ENCODE peak calls at places on chromosome 18, in seven cellular contexts. One of them, this sample, is unnamed.

GRCh38 chr18:53789376-53790247 is 434.9 kb downstream of the MBD2 start:
- DNase-seq in cardiac muscle cell: no peak
- DNase-seq in mammary epithelial cell: no peak
- DNase-seq in fibroblast of mammary gland: no peak
- DNase-seq in neural crest cell: no peak
- DNase-seq in BE2C: no peak
- DNase-seq in fibroblast of villous mesenchyme: no peak
- DNase-seq in this sample: no peak

GRCh38 chr18:25349131-25349925 is 2.6 kb downstream of the ZNF521 start:
- DNase-seq in BE2C: no peak
- DNase-seq in fibroblast of villous mesenchyme: peak
- DNase-seq in neural crest cell: peak
- DNase-seq in fibroblast of mammary gland: peak
- DNase-seq in cardiac muscle cell: peak
- DNase-seq in mammary epithelial cell: no peak
- DNase-seq in this sample: peak

GRCh38 chr18:37499008-37499407 is 66.6 kb downstream of the CELF4 start:
- DNase-seq in mammary epithelial cell: no peak
- DNase-seq in neural crest cell: no peak
- DNase-seq in BE2C: no peak
- DNase-seq in fibroblast of mammary gland: no peak
- DNase-seq in fibroblast of villous mesenchyme: no peak
- DNase-seq in cardiac muscle cell: no peak
- DNase-seq in this sample: no peak

GRCh38 chr18:60676807-60677206 is 304.2 kb upstream of the MC4R start:
- DNase-seq in fibroblast of mammary gland: no peak
- DNase-seq in cardiac muscle cell: no peak
- DNase-seq in neural crest cell: no peak
- DNase-seq in fibroblast of villous mesenchyme: no peak
- DNase-seq in mammary epithelial cell: no peak
- DNase-seq in BE2C: no peak
- DNase-seq in this sample: no peak

GRCh38 chr18:34977787-34978532 is 63.3 kb upstream of the MAPRE2 start:
- DNase-seq in mammary epithelial cell: peak
- DNase-seq in fibroblast of mammary gland: no peak
- DNase-seq in cardiac muscle cell: no peak
- DNase-seq in fibroblast of villous mesenchyme: peak
- DNase-seq in BE2C: peak
- DNase-seq in neural crest cell: peak
- DNase-seq in this sample: no peak

GRCh38 chr18:76374330-76375281 is 120.4 kb downstream of the ZNF516 start:
- DNase-seq in cardiac muscle cell: no peak
- DNase-seq in mammary epithelial cell: no peak
- DNase-seq in fibroblast of villous mesenchyme: no peak
- DNase-seq in neural crest cell: no peak
- DNase-seq in fibroblast of mammary gland: no peak
- DNase-seq in BE2C: no peak
- DNase-seq in this sample: no peak

GRCh38 chr18:35571138-35571537 is 10.4 kb upstream of the GALNT1 start:
- DNase-seq in fibroblast of villous mesenchyme: no peak
- DNase-seq in mammary epithelial cell: peak
- DNase-seq in fibroblast of mammary gland: peak
- DNase-seq in cardiac muscle cell: no peak
- DNase-seq in neural crest cell: no peak
- DNase-seq in BE2C: no peak
- DNase-seq in this sample: no peak

GRCh38 chr18:75141166-75141565 is 67.8 kb downstream of the PTGR3 start:
- DNase-seq in mammary epithelial cell: no peak
- DNase-seq in fibroblast of villous mesenchyme: no peak
- DNase-seq in fibroblast of mammary gland: no peak
- DNase-seq in BE2C: no peak
- DNase-seq in neural crest cell: no peak
- DNase-seq in cardiac muscle cell: no peak
- DNase-seq in this sample: no peak

GRCh38 chr18:55014095-55014494 is 54.8 kb upstream of the CCDC68 start:
- DNase-seq in mammary epithelial cell: no peak
- DNase-seq in neural crest cell: no peak
- DNase-seq in fibroblast of villous mesenchyme: no peak
- DNase-seq in cardiac muscle cell: no peak
- DNase-seq in fibroblast of mammary gland: no peak
- DNase-seq in BE2C: no peak
- DNase-seq in this sample: no peak

GRCh38 chr18:36419913-36420531 is 122.5 kb downstream of the FHOD3 start:
- DNase-seq in BE2C: no peak
- DNase-seq in neural crest cell: no peak
- DNase-seq in fibroblast of villous mesenchyme: no peak
- DNase-seq in fibroblast of mammary gland: peak
- DNase-seq in mammary epithelial cell: peak
- DNase-seq in cardiac muscle cell: no peak
- DNase-seq in this sample: no peak

GRCh38 chr18:29123706-29124530 is 947.0 kb upstream of the CDH2 start:
- DNase-seq in fibroblast of villous mesenchyme: peak
- DNase-seq in cardiac muscle cell: peak
- DNase-seq in BE2C: no peak
- DNase-seq in mammary epithelial cell: peak
- DNase-seq in fibroblast of mammary gland: peak
- DNase-seq in neural crest cell: no peak
- DNase-seq in this sample: no peak

GRCh38 chr18:12044591-12044990 is 49.1 kb upstream of the ANKRD62 start:
- DNase-seq in fibroblast of villous mesenchyme: no peak
- DNase-seq in mammary epithelial cell: no peak
- DNase-seq in cardiac muscle cell: peak
- DNase-seq in BE2C: no peak
- DNase-seq in fibroblast of mammary gland: peak
- DNase-seq in neural crest cell: no peak
- DNase-seq in this sample: no peak

GRCh38 chr18:12048010-12048826 is 45.4 kb upstream of the ANKRD62 start:
- DNase-seq in fibroblast of mammary gland: no peak
- DNase-seq in cardiac muscle cell: peak
- DNase-seq in neural crest cell: no peak
- DNase-seq in fibroblast of villous mesenchyme: no peak
- DNase-seq in mammary epithelial cell: no peak
- DNase-seq in BE2C: no peak
- DNase-seq in this sample: no peak

GRCh38 chr18:12048827-12049175 is 44.8 kb upstream of the ANKRD62 start:
- DNase-seq in fibroblast of villous mesenchyme: peak
- DNase-seq in cardiac muscle cell: peak
- DNase-seq in neural crest cell: no peak
- DNase-seq in mammary epithelial cell: peak
- DNase-seq in BE2C: no peak
- DNase-seq in fibroblast of mammary gland: peak
- DNase-seq in this sample: no peak

GRCh38 chr18:12046046-12046750 is 47.4 kb upstream of the ANKRD62 start:
- DNase-seq in fibroblast of mammary gland: no peak
- DNase-seq in neural crest cell: no peak
- DNase-seq in cardiac muscle cell: no peak
- DNase-seq in fibroblast of villous mesenchyme: no peak
- DNase-seq in BE2C: no peak
- DNase-seq in mammary epithelial cell: no peak
- DNase-seq in this sample: no peak

DNA sequence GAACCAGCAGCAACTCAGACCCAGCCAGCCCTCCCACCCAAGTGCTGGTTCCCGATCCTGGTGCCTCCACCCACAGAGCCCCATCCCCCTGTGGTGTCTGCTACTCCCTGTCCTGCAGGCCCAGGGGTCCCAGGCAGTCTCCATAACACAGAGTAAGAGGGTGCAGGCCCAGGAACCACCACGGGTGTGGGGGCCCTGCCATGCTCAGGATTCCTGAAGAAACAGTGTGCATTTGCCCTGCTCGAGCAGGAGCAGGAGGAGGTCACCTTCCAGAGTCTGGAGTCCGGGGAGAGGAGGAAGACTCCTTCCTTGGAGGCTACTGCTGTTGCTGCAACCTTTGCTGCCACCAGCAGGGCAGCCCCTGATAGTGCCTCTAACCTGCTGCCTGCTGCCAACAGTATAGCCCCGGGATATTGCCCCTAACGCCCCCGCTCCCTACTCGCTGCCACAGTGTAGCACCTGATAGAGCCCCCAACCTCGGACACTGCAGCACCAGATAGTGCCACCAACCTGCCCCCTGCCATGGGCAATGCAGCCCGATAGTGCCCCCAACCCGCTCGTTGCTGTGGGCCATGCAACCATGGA is 46.8 kb upstream of the ANKRD62 start:
- DNase-seq in BE2C: no peak
- DNase-seq in cardiac muscle cell: no peak
- DNase-seq in fibroblast of mammary gland: no peak
- DNase-seq in neural crest cell: no peak
- DNase-seq in fibroblast of villous mesenchyme: no peak
- DNase-seq in mammary epithelial cell: no peak
- DNase-seq in this sample: no peak
- TF ChIP-seq CTCF in BE2C: no peak
- TF ChIP-seq CTCF in cardiac muscle cell: no peak
- TF ChIP-seq CTCF in fibroblast of mammary gland: peak
- TF ChIP-seq CTCF in neural crest cell: no peak
- TF ChIP-seq CTCF in fibroblast of villous mesenchyme: peak
- TF ChIP-seq CTCF in mammary epithelial cell: peak
- TF ChIP-seq CTCF in this sample: no peak

GRCh38 chr18:11762429-11762828 is 73.4 kb downstream of the GNAL start:
- DNase-seq in BE2C: no peak
- DNase-seq in fibroblast of mammary gland: no peak
- DNase-seq in mammary epithelial cell: no peak
- DNase-seq in cardiac muscle cell: no peak
- DNase-seq in fibroblast of villous mesenchyme: no peak
- DNase-seq in neural crest cell: no peak
- DNase-seq in this sample: no peak

GRCh38 chr18:11757084-11757590 is 68.1 kb downstream of the GNAL start:
- DNase-seq in neural crest cell: no peak
- DNase-seq in fibroblast of mammary gland: no peak
- DNase-seq in cardiac muscle cell: no peak
- DNase-seq in mammary epithelial cell: no peak
- DNase-seq in BE2C: no peak
- DNase-seq in fibroblast of villous mesenchyme: no peak
- DNase-seq in this sample: no peak

GRCh38 chr18:11760498-11761158 is 71.6 kb downstream of the GNAL start:
- DNase-seq in cardiac muscle cell: no peak
- DNase-seq in neural crest cell: no peak
- DNase-seq in mammary epithelial cell: no peak
- DNase-seq in BE2C: no peak
- DNase-seq in fibroblast of villous mesenchyme: no peak
- DNase-seq in fibroblast of mammary gland: no peak
- DNase-seq in this sample: no peak

GRCh38 chr18:11759456-11759855 is 70.4 kb downstream of the GNAL start:
- DNase-seq in BE2C: no peak
- DNase-seq in mammary epithelial cell: no peak
- DNase-seq in cardiac muscle cell: no peak
- DNase-seq in fibroblast of villous mesenchyme: no peak
- DNase-seq in neural crest cell: no peak
- DNase-seq in fibroblast of mammary gland: no peak
- DNase-seq in this sample: no peak

GRCh38 chr18:11761553-11761952 is 72.5 kb downstream of the GNAL start:
- DNase-seq in neural crest cell: no peak
- DNase-seq in fibroblast of villous mesenchyme: no peak
- DNase-seq in cardiac muscle cell: no peak
- DNase-seq in BE2C: no peak
- DNase-seq in mammary epithelial cell: no peak
- DNase-seq in fibroblast of mammary gland: no peak
- DNase-seq in this sample: no peak
- TF ChIP-seq CTCF in neural crest cell: peak
- TF ChIP-seq CTCF in fibroblast of villous mesenchyme: peak
- TF ChIP-seq CTCF in cardiac muscle cell: no peak
- TF ChIP-seq CTCF in BE2C: peak
- TF ChIP-seq CTCF in mammary epithelial cell: peak
- TF ChIP-seq CTCF in fibroblast of mammary gland: no peak
- TF ChIP-seq CTCF in this sample: peak

DNA sequence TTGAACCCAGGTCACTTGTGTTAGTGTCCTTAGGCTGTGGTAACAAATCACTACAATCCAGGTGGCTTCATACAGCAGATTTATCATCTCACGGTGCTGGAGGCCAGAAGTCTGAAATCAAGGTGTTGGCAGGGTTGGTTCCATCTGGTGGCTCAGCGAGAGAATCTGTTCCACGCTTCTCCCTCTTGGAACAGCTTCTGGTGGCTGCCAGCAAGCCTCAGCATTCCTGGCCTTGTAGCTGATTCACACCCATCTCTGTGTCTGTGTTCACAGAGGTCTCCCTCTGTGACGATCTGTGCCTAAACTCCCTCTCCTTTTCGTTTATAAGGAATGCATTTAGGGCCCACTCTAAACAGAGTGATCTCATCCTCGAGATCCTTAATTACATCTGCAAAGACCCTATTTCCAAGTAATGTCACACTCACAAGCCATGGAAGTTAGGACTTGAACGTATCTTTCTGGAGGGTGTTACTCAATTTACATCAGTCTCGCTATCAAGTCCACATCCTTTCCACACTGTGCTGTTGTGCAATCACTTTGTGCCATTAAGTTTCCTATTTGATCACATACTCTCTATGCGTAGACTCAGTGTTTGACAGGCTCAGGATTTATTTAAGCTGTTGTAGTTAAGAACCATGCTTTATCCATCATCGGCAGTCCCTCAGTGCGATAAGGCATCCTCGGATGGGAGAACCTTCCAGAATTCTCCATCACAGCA is 164.4 kb downstream of the SOCS6 start:
- DNase-seq in fibroblast of mammary gland: no peak
- DNase-seq in fibroblast of villous mesenchyme: peak
- DNase-seq in cardiac muscle cell: peak
- DNase-seq in neural crest cell: no peak
- DNase-seq in BE2C: no peak
- DNase-seq in mammary epithelial cell: no peak
- DNase-seq in this sample: no peak
- TF ChIP-seq CTCF in fibroblast of mammary gland: no peak
- TF ChIP-seq CTCF in fibroblast of villous mesenchyme: no peak
- TF ChIP-seq CTCF in cardiac muscle cell: no peak
- TF ChIP-seq CTCF in neural crest cell: no peak
- TF ChIP-seq CTCF in BE2C: no peak
- TF ChIP-seq CTCF in mammary epithelial cell: no peak
- TF ChIP-seq CTCF in this sample: no peak

GRCh38 chr18:44054514-44054913 is 626.2 kb upstream of the SETBP1 start:
- DNase-seq in mammary epithelial cell: no peak
- DNase-seq in neural crest cell: no peak
- DNase-seq in BE2C: no peak
- DNase-seq in cardiac muscle cell: no peak
- DNase-seq in fibroblast of villous mesenchyme: no peak
- DNase-seq in fibroblast of mammary gland: no peak
- DNase-seq in this sample: no peak

GRCh38 chr18:44048846-44049245 is 631.8 kb upstream of the SETBP1 start:
- DNase-seq in fibroblast of mammary gland: no peak
- DNase-seq in fibroblast of villous mesenchyme: no peak
- DNase-seq in neural crest cell: no peak
- DNase-seq in mammary epithelial cell: no peak
- DNase-seq in BE2C: no peak
- DNase-seq in cardiac muscle cell: no peak
- DNase-seq in this sample: no peak

GRCh38 chr18:44047585-44047984 is 633.1 kb upstream of the SETBP1 start:
- DNase-seq in fibroblast of mammary gland: peak
- DNase-seq in BE2C: no peak
- DNase-seq in fibroblast of villous mesenchyme: no peak
- DNase-seq in cardiac muscle cell: peak
- DNase-seq in mammary epithelial cell: no peak
- DNase-seq in neural crest cell: no peak
- DNase-seq in this sample: no peak

DNA sequence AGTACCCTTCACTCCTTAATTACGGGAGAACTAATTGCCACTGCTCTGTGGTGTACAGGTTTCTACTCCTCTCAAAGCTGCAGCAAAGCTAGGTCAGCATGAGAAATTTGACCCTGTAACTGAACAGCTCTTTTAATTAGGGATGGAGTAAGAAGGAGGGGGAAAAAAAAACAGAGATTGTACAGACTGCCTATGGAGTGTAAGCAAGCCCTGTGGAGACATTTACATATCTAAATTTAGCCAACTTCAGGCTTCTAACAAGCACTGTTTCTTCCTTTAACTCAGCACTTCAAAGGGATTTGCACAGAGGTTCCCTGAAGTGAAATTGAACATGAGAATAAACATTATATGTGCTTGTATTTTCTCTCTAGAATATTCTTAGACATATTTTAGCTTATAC is 629.6 kb upstream of the SETBP1 start:
- DNase-seq in neural crest cell: no peak
- DNase-seq in fibroblast of villous mesenchyme: no peak
- DNase-seq in BE2C: no peak
- DNase-seq in fibroblast of mammary gland: no peak
- DNase-seq in cardiac muscle cell: no peak
- DNase-seq in mammary epithelial cell: no peak
- DNase-seq in this sample: no peak
- TF ChIP-seq CTCF in neural crest cell: no peak
- TF ChIP-seq CTCF in fibroblast of villous mesenchyme: no peak
- TF ChIP-seq CTCF in BE2C: no peak
- TF ChIP-seq CTCF in fibroblast of mammary gland: no peak
- TF ChIP-seq CTCF in cardiac muscle cell: no peak
- TF ChIP-seq CTCF in mammary epithelial cell: no peak
- TF ChIP-seq CTCF in this sample: no peak